ENCODE peak calls at places on chromosome 1, in four cellular contexts. J is activated T-cell treated with anti-CD3 and anti-CD28 coated beads for 48 hours, Z is HFFc6, Q is NCI-H1092. C is an unnamed sample.
A peak's percentile ranks its signal among the peaks of the same experiment; 100 is the strongest.

GRCh38 chr1:16151200-16151708 is 4.6 kb downstream of the EPHA2 start:
- DNase-seq in J (no peak), Z (no peak), Q (no peak), C (no peak)

GRCh38 chr1:17544951-17545350 is 5.5 kb downstream of the ARHGEF10L start:
- DNase-seq in J (no peak), Z (no peak), Q (no peak), C (no peak)

GRCh38 chr1:13797397-13797796 is 97.4 kb downstream of the PRDM2 start:
- DNase-seq in J (no peak), Z (no peak), Q (no peak), C (no peak)

GRCh38 chr1:246176126-246177024 is 330.7 kb downstream of the SMYD3 start:
- DNase-seq in J (no peak), Z (no peak), Q (no peak), C (no peak)

GRCh38 chr1:111818546-111818945 is 62.8 kb downstream of the DDX20 start:
- DNase-seq in J (no peak), Z (no peak), Q (no peak), C (no peak)

GRCh38 chr1:115924730-115925129 is 51.6 kb upstream of the SLC22A15 start:
- DNase-seq in J (no peak), Z (no peak), Q (no peak), C (no peak)

GRCh38 chr1:53697671-53698380 is 41.1 kb downstream of the GLIS1 start:
- DNase-seq in J (no peak), Z (no peak), Q (no peak), C (peak; percentile 55)

GRCh38 chr1:151790940-151791651 is 796 bp upstream of the TDRKH start:
- DNase-seq in J (peak; percentile 12), Z (no peak), Q (peak; percentile 4), C (peak; percentile 33)

GRCh38 chr1:50329332-50329932 is 93.8 kb downstream of the DMRTA2 start:
- DNase-seq in J (no peak), Z (no peak), Q (no peak), C (no peak)

GRCh38 chr1:217534566-217534965 is 96.3 kb downstream of the GPATCH2 start:
- DNase-seq in J (no peak), Z (no peak), Q (no peak), C (no peak)

GRCh38 chr1:29238601-29238964 is 2.3 kb downstream of the PTPRU start:
- DNase-seq in J (no peak), Z (no peak), Q (no peak), C (no peak)

GRCh38 chr1:15939181-15940109 is 36.5 kb downstream of the ZBTB17 start:
- DNase-seq in J (no peak), Z (peak; percentile 43), Q (no peak), C (no peak)

GRCh38 chr1:201560328-201561194 is 21.6 kb downstream of the NAV1 start:
- DNase-seq in J (no peak), Z (no peak), Q (no peak), C (no peak)

GRCh38 chr1:46242918-46243317 is 4.6 kb upstream of the RAD54L start:
- DNase-seq in J (no peak), Z (no peak), Q (no peak), C (no peak)

GRCh38 chr1:76501576-76502219 is 365.6 kb upstream of the ST6GALNAC5 start:
- DNase-seq in J (no peak), Z (no peak), Q (no peak), C (no peak)

GRCh38 chr1:168767885-168768584 is 39.0 kb upstream of the DPT start:
- DNase-seq in J (no peak), Z (peak; percentile 8), Q (no peak), C (peak; percentile 77)

GRCh38 chr1:184930232-184930631 is 44.1 kb downstream of the NIBAN1 start:
- DNase-seq in J (no peak), Z (no peak), Q (peak; percentile 15), C (no peak)

GRCh38 chr1:6509603-6510291 is 18.3 kb upstream of the PLEKHG5 start:
- DNase-seq in J (no peak), Z (no peak), Q (no peak), C (peak; percentile 67)

GRCh38 chr1:221437171-221437570 is 304.7 kb downstream of the DUSP10 start:
- DNase-seq in J (no peak), Z (no peak), Q (no peak), C (peak; percentile 16)

GRCh38 chr1:208837242-208837641 is 593.1 kb upstream of the PLXNA2 start:
- DNase-seq in J (no peak), Z (no peak), Q (peak; percentile 81), C (no peak)

GRCh38 chr1:153348511-153349362 is at the start of gene PGLYRP4:
- DNase-seq in J (no peak), Z (no peak), Q (no peak), C (no peak)

GRCh38 chr1:24111998-24112380 is at the start of gene MYOM3:
- DNase-seq in J (no peak), Z (no peak), Q (no peak), C (no peak)

GRCh38 chr1:5901150-5901549 is 91.1 kb downstream of the NPHP4 start:
- DNase-seq in J (no peak), Z (no peak), Q (no peak), C (peak; percentile 79)

GRCh38 chr1:182060877-182061276 is 635 bp downstream of the ZNF648 start:
- DNase-seq in J (no peak), Z (no peak), Q (no peak), C (no peak)

GRCh38 chr1:78760858-78761257 is 111.2 kb downstream of the IFI44 start:
- DNase-seq in J (no peak), Z (peak; percentile 2), Q (no peak), C (peak; percentile 7)

GRCh38 chr1:143691971-143692529 is 279.7 kb downstream of the FAM72C start:
- DNase-seq in J (no peak), Z (no peak), Q (no peak), C (no peak)

GRCh38 chr1:181469829-181470228 is 13.5 kb upstream of the CACNA1E start:
- DNase-seq in J (no peak), Z (peak; percentile 75), Q (no peak), C (peak; percentile 71)

GRCh38 chr1:113133038-113133437 is 60.0 kb downstream of the LRIG2 start:
- DNase-seq in J (no peak), Z (no peak), Q (no peak), C (no peak)

GRCh38 chr1:235207202-235207565 is 46.1 kb upstream of the RBM34 start:
- DNase-seq in J (peak; percentile 40), Z (no peak), Q (no peak), C (no peak)

GRCh38 chr1:155127105-155127671 is 488 bp upstream of the EFNA1 start:
- DNase-seq in J (no peak), Z (no peak), Q (no peak), C (no peak)

GRCh38 chr1:18079941-18080340 is 27.7 kb upstream of the IGSF21 start:
- DNase-seq in J (no peak), Z (no peak), Q (no peak), C (no peak)

GRCh38 chr1:111219466-111220286 is 7.8 kb upstream of the CHI3L2 start:
- DNase-seq in J (peak; percentile 48), Z (no peak), Q (no peak), C (no peak)

GRCh38 chr1:85330206-85330605 is 53.8 kb upstream of the BCL10 start:
- DNase-seq in J (no peak), Z (peak; percentile 79), Q (no peak), C (peak; percentile 47)

GRCh38 chr1:181137217-181137743 is 48.8 kb downstream of the IER5 start:
- DNase-seq in J (no peak), Z (no peak), Q (no peak), C (no peak)

GRCh38 chr1:185213086-185213485 is 56.1 kb downstream of the SWT1 start:
- DNase-seq in J (no peak), Z (peak; percentile 6), Q (no peak), C (peak; percentile 39)

GRCh38 chr1:53341961-53342707 is 14.3 kb upstream of the LRP8 start:
- DNase-seq in J (no peak), Z (no peak), Q (no peak), C (no peak)

GRCh38 chr1:13950637-13951036 is 250.6 kb downstream of the PRDM2 start:
- DNase-seq in J (no peak), Z (no peak), Q (no peak), C (no peak)

GRCh38 chr1:212915245-212916091 is 34.9 kb upstream of the VASH2 start:
- DNase-seq in J (no peak), Z (no peak), Q (peak; percentile 78), C (peak; percentile 22)

C was measured in GM03348.